ENCODE peak calls at places on chromosomes 12 and 14, in seven cellular contexts. F is cardiac fibroblast, L is mucosa of descending colon, D is AG10803, C is stomach, V is gastrocnemius medialis, M is neural progenitor cell. K is an unnamed sample.

GRCh38 chr12:71092290-71092689 is 65.5 kb downstream of the TSPAN8 start:
- DNase-seq in F (peak; percentile 20), L (no peak), D (no peak), C (no peak), V (no peak), M (no peak), K (no peak)

GRCh38 chr12:6791931-6792520 is 2.7 kb downstream of the CD4 start:
- DNase-seq in F (no peak), L (no peak), D (no peak), C (no peak), V (no peak), M (no peak), K (no peak)

GRCh38 chr14:106013879-106014376 is 487.5 kb downstream of the TMEM121 start:
- DNase-seq in F (no peak), L (no peak), D (no peak), C (no peak), V (no peak), M (no peak), K (no peak)

GRCh38 chr14:29222671-29223268 is 456.2 kb downstream of the FOXG1 start:
- DNase-seq in F (peak; percentile 77), L (no peak), D (peak; percentile 61), C (no peak), V (no peak), M (no peak), K (no peak)

GRCh38 chr14:69107407-69108003 is 45.4 kb downstream of the DCAF5 start:
- DNase-seq in F (peak; percentile 82), L (no peak), D (peak; percentile 62), C (peak; percentile 36), V (no peak), M (peak; percentile 68), K (no peak)

GRCh38 chr14:34536951-34537676 is 2.4 kb downstream of the EAPP start:
- DNase-seq in F (peak; percentile 67), L (peak; percentile 2), D (peak; percentile 65), C (no peak), V (no peak), M (no peak), K (no peak)

GRCh38 chr14:65229431-65230286 is 127.3 kb upstream of the MAX start:
- DNase-seq in F (peak; percentile 54), L (peak; percentile 57), D (peak; percentile 55), C (peak; percentile 51), V (no peak), M (peak; percentile 68), K (peak; percentile 27)

GRCh38 chr12:95997911-95998510 is 1.9 kb upstream of the HAL start:
- DNase-seq in F (peak; percentile 3), L (no peak), D (no peak), C (no peak), V (no peak), M (no peak), K (no peak)

GRCh38 chr12:122124370-122124769 is 45.8 kb downstream of the MLXIP start:
- DNase-seq in F (no peak), L (peak; percentile 37), D (no peak), C (no peak), V (no peak), M (peak; percentile 0), K (no peak)

GRCh38 chr14:102066041-102066451 is 20.8 kb downstream of the HSP90AA1 start:
- DNase-seq in F (no peak), L (no peak), D (no peak), C (no peak), V (no peak), M (no peak), K (no peak)

GRCh38 chr12:109109756-109110350 is 6.5 kb upstream of the ACACB start:
- DNase-seq in F (no peak), L (no peak), D (no peak), C (no peak), V (no peak), M (no peak), K (no peak)

GRCh38 chr14:99389171-99389826 is 91.4 kb downstream of the SETD3 start:
- DNase-seq in F (peak; percentile 38), L (peak; percentile 50), D (peak; percentile 24), C (peak; percentile 75), V (peak; percentile 20), M (peak; percentile 80), K (no peak)

GRCh38 chr14:56522403-56522802 is 57.2 kb upstream of the TMEM260 start:
- DNase-seq in F (no peak), L (no peak), D (no peak), C (no peak), V (no peak), M (no peak), K (no peak)

GRCh38 chr14:104938436-104938835 is 13.8 kb downstream of the PLD4 start:
- DNase-seq in F (no peak), L (no peak), D (peak; percentile 59), C (no peak), V (no peak), M (no peak), K (no peak)

GRCh38 chr12:109731806-109732205 is 18.2 kb downstream of the FAM222A start:
- DNase-seq in F (no peak), L (no peak), D (no peak), C (peak; percentile 22), V (no peak), M (no peak), K (peak; percentile 1)

GRCh38 chr12:42124764-42125371 is 19.8 kb downstream of the GXYLT1 start:
- DNase-seq in F (no peak), L (no peak), D (no peak), C (no peak), V (no peak), M (no peak), K (no peak)

GRCh38 chr12:93319523-93320045 is 58.1 kb upstream of the NUDT4 start:
- DNase-seq in F (no peak), L (no peak), D (peak; percentile 51), C (no peak), V (no peak), M (no peak), K (no peak)

GRCh38 chr14:73833530-73834257 is 17.9 kb upstream of the PTGR2 start:
- DNase-seq in F (no peak), L (no peak), D (peak; percentile 78), C (no peak), V (no peak), M (peak; percentile 23), K (peak; percentile 27)

GRCh38 chr12:110917467-110917866 is 2.9 kb downstream of the MYL2 start:
- DNase-seq in F (peak; percentile 84), L (no peak), D (peak; percentile 26), C (no peak), V (no peak), M (no peak), K (no peak)

GRCh38 chr14:72907886-72908285 is 14.0 kb upstream of the DPF3 start:
- DNase-seq in F (peak; percentile 70), L (no peak), D (peak; percentile 48), C (no peak), V (no peak), M (no peak), K (no peak)

GRCh38 chr12:120468271-120468845 is 1.2 kb downstream of the SRSF9 start:
- DNase-seq in F (peak; percentile 75), L (peak; percentile 54), D (peak; percentile 62), C (peak; percentile 44), V (peak; percentile 30), M (peak; percentile 67), K (no peak)

GRCh38 chr12:115811929-115812328 is 465.6 kb downstream of the MED13L start:
- DNase-seq in F (no peak), L (no peak), D (no peak), C (no peak), V (no peak), M (no peak), K (no peak)

GRCh38 chr12:7935773-7936581 is at the start of gene SLC2A3:
- DNase-seq in F (peak; percentile 94), L (no peak), D (peak; percentile 95), C (peak; percentile 32), V (peak; percentile 39), M (peak; percentile 72), K (peak; percentile 39)

GRCh38 chr12:109827566-109828550 is 5.3 kb downstream of the TRPV4 start:
- DNase-seq in F (peak; percentile 63), L (no peak), D (no peak), C (peak; percentile 38), V (peak; percentile 45), M (no peak), K (peak; percentile 61)

GRCh38 chr14:77053046-77053841 is 24.7 kb upstream of the IRF2BPL start:
- DNase-seq in F (peak; percentile 76), L (peak; percentile 75), D (peak; percentile 70), C (peak; percentile 64), V (peak; percentile 54), M (peak; percentile 88), K (peak; percentile 80)

DNA sequence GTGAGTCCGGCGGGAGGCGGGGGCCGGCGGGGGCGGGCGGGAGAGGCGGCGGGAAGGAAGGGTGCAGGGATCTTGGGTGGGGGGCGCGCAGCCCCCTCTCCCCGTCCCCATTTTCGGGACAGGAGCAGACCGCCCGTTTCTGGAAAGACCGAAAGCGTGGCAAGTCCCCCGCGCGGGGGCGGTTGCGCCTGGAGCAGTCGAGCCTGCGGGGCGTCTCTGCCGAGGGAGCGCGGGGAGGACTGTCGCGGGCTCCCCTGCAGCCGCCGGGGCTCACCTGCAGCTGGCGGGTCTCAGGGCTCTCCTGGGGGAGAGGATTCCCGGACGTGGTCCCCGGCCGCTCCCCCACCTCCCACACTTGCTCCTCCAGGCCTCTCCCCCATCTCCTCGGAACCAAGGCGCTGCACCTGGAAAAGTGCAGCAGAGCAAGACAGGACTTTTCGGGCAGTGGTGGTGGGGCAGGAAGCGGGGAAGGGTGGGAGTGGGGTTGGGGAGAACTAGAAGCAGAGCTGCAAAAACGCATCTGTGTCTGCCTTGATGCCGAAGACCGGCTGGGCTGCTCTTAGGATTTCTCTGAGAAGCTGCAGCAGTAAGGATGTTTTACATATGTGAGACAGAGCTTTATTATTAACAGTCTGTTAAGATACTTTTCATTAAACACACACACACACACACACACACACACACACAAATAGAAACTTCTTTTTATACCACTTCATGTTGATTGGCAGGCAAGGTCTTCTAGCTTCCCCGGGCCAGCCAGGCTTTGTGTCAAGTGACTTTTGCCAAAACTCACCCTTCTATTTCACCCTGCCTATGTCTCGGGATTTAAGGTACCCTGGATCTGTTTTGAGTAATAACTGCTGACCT is 680 bp downstream of the C12orf75 start:
- DNase-seq in F (no peak), L (peak; percentile 66), D (no peak), C (peak; percentile 33), V (no peak), M (peak; percentile 50), K (no peak)
- TF ChIP-seq CTCF in F (peak; percentile 3), L (no peak), D (no peak), C (no peak), V (no peak), M (peak; percentile 16), K (no peak)

GRCh38 chr12:14880890-14881453 is 4.7 kb downstream of the MGP start:
- DNase-seq in F (no peak), L (no peak), D (no peak), C (no peak), V (no peak), M (no peak), K (no peak)
- TF ChIP-seq CTCF in F (no peak), L (no peak), D (no peak), C (no peak), V (no peak), M (no peak), K (no peak)

GRCh38 chr12:99311373-99311772 is 336.2 kb upstream of the GARIN6 start:
- DNase-seq in F (no peak), L (no peak), D (no peak), C (no peak), V (no peak), M (no peak), K (no peak)
- TF ChIP-seq CTCF in F (no peak), L (no peak), D (no peak), C (no peak), V (no peak), M (no peak), K (no peak)

GRCh38 chr12:15527201-15527782 is 205.0 kb downstream of the PTPRO start:
- DNase-seq in F (peak; percentile 54), L (peak; percentile 40), D (no peak), C (peak; percentile 32), V (no peak), M (peak; percentile 45), K (peak; percentile 23)
- TF ChIP-seq CTCF in F (peak; percentile 33), L (no peak), D (peak; percentile 37), C (no peak), V (no peak), M (peak; percentile 58), K (no peak)

K was measured in left ventricle myocardium inferior.